ENCODE peak calls at places on chromosomes 3 and 15, in eight cellular contexts. A is activated naive CD4-positive, alpha-beta T cell treated with anti-CD3 and anti-CD28 coated beads, Interleukin-2, amount 10 ng/mL, durations not matched to agents 7 days and 5 days; W is effector memory CD8-positive, alpha-beta T cell; J is glutamatergic neuron; S is hippocampal formation; Y is iris pigment epithelial cell; V is NCI-H2081 treated with DMSO at 0.1 percent for 48 hours; F is AML-193. C is an unnamed sample.

GRCh38 chr3:23830869-23831484 is 25.2 kb downstream of the UBE2E1 start:
- DNase-seq in W (no peak), S (no peak), J (no peak), A (no peak), V (no peak), Y (peak; percentile 29), F (no peak), C (no peak)

GRCh38 chr15:35925634-35926380 is 379.8 kb upstream of the DPH6 start:
- DNase-seq in F (no peak), V (no peak), A (no peak), Y (peak; percentile 66), S (no peak), W (no peak), J (no peak), C (no peak)

GRCh38 chr15:25177955-25178801 is 223.4 kb downstream of the SNRPN start:
- DNase-seq in Y (no peak), W (no peak), J (peak; percentile 8), S (no peak), V (no peak), A (no peak), F (no peak), C (no peak)

GRCh38 chr15:51180009-51180408 is 85.3 kb upstream of the TNFAIP8L3 start:
- DNase-seq in J (no peak), V (no peak), Y (no peak), A (no peak), F (no peak), S (no peak), W (no peak), C (no peak)

GRCh38 chr3:194270627-194271458 is 80.3 kb downstream of the CPN2 start:
- DNase-seq in A (peak; percentile 17), J (no peak), W (no peak), Y (peak; percentile 73), V (no peak), F (no peak), S (peak; percentile 95), C (peak; percentile 93)

GRCh38 chr3:140216249-140216648 is 281.3 kb downstream of the CLSTN2 start:
- DNase-seq in J (no peak), Y (peak; percentile 6), W (no peak), S (no peak), A (no peak), F (peak; percentile 2), V (no peak), C (peak; percentile 67)

GRCh38 chr3:191476053-191476787 is 15.3 kb downstream of the PYDC2 start:
- DNase-seq in V (no peak), W (no peak), Y (no peak), F (no peak), S (no peak), J (no peak), A (no peak), C (no peak)

GRCh38 chr15:90620379-90621134 is 90.8 kb downstream of the CRTC3 start:
- DNase-seq in F (peak; percentile 70), A (peak; percentile 55), Y (no peak), V (no peak), W (no peak), J (no peak), S (no peak), C (no peak)

GRCh38 chr15:64343841-64344240 is 12.1 kb downstream of the CSNK1G1 start:
- DNase-seq in W (no peak), S (no peak), V (no peak), F (no peak), A (no peak), Y (peak; percentile 48), J (no peak), C (no peak)

GRCh38 chr15:51132384-51133139 is 37.9 kb upstream of the TNFAIP8L3 start:
- DNase-seq in F (peak; percentile 5), A (peak; percentile 27), J (peak; percentile 59), W (no peak), V (no peak), Y (peak; percentile 99), S (peak; percentile 27), C (peak; percentile 56)

GRCh38 chr3:5002174-5002870 is 23.1 kb downstream of the BHLHE40 start:
- DNase-seq in Y (no peak), S (no peak), W (peak; percentile 72), V (no peak), J (no peak), F (no peak), A (peak; percentile 50), C (no peak)

GRCh38 chr3:98763076-98763475 is at the start of gene ST3GAL6:
- DNase-seq in V (no peak), W (no peak), A (no peak), J (no peak), Y (peak; percentile 89), S (no peak), F (peak; percentile 98), C (peak; percentile 67)

GRCh38 chr3:10284496-10284895 is 8.3 kb downstream of the GHRL start:
- DNase-seq in F (no peak), A (peak; percentile 28), Y (no peak), W (peak; percentile 29), S (no peak), J (no peak), V (no peak), C (no peak)

GRCh38 chr3:125582707-125583106 is 12.6 kb downstream of the OSBPL11 start:
- DNase-seq in V (no peak), A (no peak), F (peak; percentile 30), Y (no peak), J (no peak), W (no peak), S (no peak), C (no peak)

GRCh38 chr3:186413615-186414415 is 51.8 kb upstream of the DGKG start:
- DNase-seq in V (no peak), F (no peak), W (peak; percentile 13), Y (no peak), A (peak; percentile 41), S (peak; percentile 50), J (peak; percentile 70), C (no peak)

GRCh38 chr15:86595741-86596140 is 516.1 kb downstream of the AGBL1 start:
- DNase-seq in W (no peak), J (no peak), Y (no peak), S (no peak), F (no peak), A (no peak), V (no peak), C (no peak)

GRCh38 chr3:134603956-134604355 is 46.9 kb downstream of the KY start:
- DNase-seq in F (no peak), V (no peak), Y (no peak), J (no peak), W (no peak), S (no peak), A (no peak), C (no peak)

GRCh38 chr3:131728898-131729297 is 226.1 kb upstream of the MRPL3 start:
- DNase-seq in A (no peak), V (peak; percentile 10), J (no peak), F (no peak), W (no peak), S (no peak), Y (no peak), C (peak; percentile 3)

GRCh38 chr15:70478251-70478990 is 284.9 kb downstream of the UACA start:
- DNase-seq in Y (no peak), F (no peak), W (no peak), A (peak; percentile 44), S (no peak), J (no peak), V (no peak), C (no peak)

GRCh38 chr3:19559724-19560442 is 374.1 kb downstream of the EFHB start:
- DNase-seq in S (no peak), Y (no peak), A (no peak), W (no peak), J (no peak), F (no peak), V (no peak), C (no peak)

GRCh38 chr3:184448321-184449160 is 68.7 kb downstream of the CHRD start:
- DNase-seq in S (no peak), W (no peak), J (no peak), V (no peak), F (no peak), Y (peak; percentile 81), A (no peak), C (no peak)

GRCh38 chr3:159764211-159765024 is 224.2 kb upstream of the IL12A start:
- DNase-seq in S (no peak), F (peak; percentile 56), V (no peak), J (peak; percentile 65), Y (peak; percentile 89), A (peak; percentile 38), W (no peak), C (peak; percentile 10)

C was measured in SK-MEL-5.